ENCODE peak calls at places on chromosomes 16 and 17, in four cellular contexts. One of them, this sample, is unnamed.

GRCh38 chr17:31425646-31426045 is 34.2 kb downstream of the RAB11FIP4 start:
- DNase-seq in PC-9: no peak
- DNase-seq in left ventricle myocardium inferior: peak
- DNase-seq in effector memory CD4-positive, alpha-beta T cell: no peak
- DNase-seq in this sample: no peak

GRCh38 chr17:60134396-60135159 is 15.2 kb upstream of the CA4 start:
- DNase-seq in PC-9: no peak
- DNase-seq in left ventricle myocardium inferior: no peak
- DNase-seq in effector memory CD4-positive, alpha-beta T cell: no peak
- DNase-seq in this sample: peak

GRCh38 chr17:74383140-74383539 is 15.8 kb downstream of the GPR142 start:
- DNase-seq in PC-9: no peak
- DNase-seq in left ventricle myocardium inferior: no peak
- DNase-seq in effector memory CD4-positive, alpha-beta T cell: no peak
- DNase-seq in this sample: no peak

GRCh38 chr16:25258856-25259179 is 1.2 kb upstream of the ZKSCAN2 start:
- DNase-seq in PC-9: no peak
- DNase-seq in left ventricle myocardium inferior: no peak
- DNase-seq in effector memory CD4-positive, alpha-beta T cell: no peak
- DNase-seq in this sample: no peak

GRCh38 chr17:34859652-34860051 is 101.6 kb downstream of the CCT6B start:
- DNase-seq in PC-9: no peak
- DNase-seq in left ventricle myocardium inferior: no peak
- DNase-seq in effector memory CD4-positive, alpha-beta T cell: no peak
- DNase-seq in this sample: no peak

GRCh38 chr17:78559749-78560368 is 17.3 kb downstream of the DNAH17 start:
- DNase-seq in PC-9: no peak
- DNase-seq in left ventricle myocardium inferior: no peak
- DNase-seq in effector memory CD4-positive, alpha-beta T cell: no peak
- DNase-seq in this sample: no peak

GRCh38 chr16:13138528-13138927 is 237.1 kb downstream of the SHISA9 start:
- DNase-seq in PC-9: no peak
- DNase-seq in left ventricle myocardium inferior: no peak
- DNase-seq in effector memory CD4-positive, alpha-beta T cell: no peak
- DNase-seq in this sample: no peak

GRCh38 chr17:16980813-16981731 is 9.2 kb upstream of the TNFRSF13B start:
- DNase-seq in PC-9: no peak
- DNase-seq in left ventricle myocardium inferior: no peak
- DNase-seq in effector memory CD4-positive, alpha-beta T cell: no peak
- DNase-seq in this sample: no peak

GRCh38 chr16:15493416-15494181 is 59.2 kb downstream of the BMERB1 start:
- DNase-seq in PC-9: no peak
- DNase-seq in left ventricle myocardium inferior: no peak
- DNase-seq in effector memory CD4-positive, alpha-beta T cell: no peak
- DNase-seq in this sample: no peak

GRCh38 chr17:37650419-37651003 is 7.3 kb upstream of the DDX52 start:
- DNase-seq in PC-9: peak
- DNase-seq in left ventricle myocardium inferior: no peak
- DNase-seq in effector memory CD4-positive, alpha-beta T cell: no peak
- DNase-seq in this sample: peak

GRCh38 chr16:77898671-77899211 is 110.4 kb downstream of the VAT1L start:
- DNase-seq in PC-9: no peak
- DNase-seq in left ventricle myocardium inferior: no peak
- DNase-seq in effector memory CD4-positive, alpha-beta T cell: no peak
- DNase-seq in this sample: no peak

GRCh38 chr16:1823821-1824220 is 2.8 kb downstream of the HAGH start:
- DNase-seq in PC-9: no peak
- DNase-seq in left ventricle myocardium inferior: peak
- DNase-seq in effector memory CD4-positive, alpha-beta T cell: no peak
- DNase-seq in this sample: peak

GRCh38 chr17:74296548-74296936 is 22.5 kb downstream of the DNAI2 start:
- DNase-seq in PC-9: peak
- DNase-seq in left ventricle myocardium inferior: peak
- DNase-seq in effector memory CD4-positive, alpha-beta T cell: peak
- DNase-seq in this sample: peak

GRCh38 chr17:46943218-46943510 is 20.2 kb downstream of the GOSR2 start:
- DNase-seq in PC-9: no peak
- DNase-seq in left ventricle myocardium inferior: no peak
- DNase-seq in effector memory CD4-positive, alpha-beta T cell: no peak
- DNase-seq in this sample: no peak

GRCh38 chr16:53156516-53156915 is 101.7 kb downstream of the CHD9 start:
- DNase-seq in PC-9: no peak
- DNase-seq in left ventricle myocardium inferior: no peak
- DNase-seq in effector memory CD4-positive, alpha-beta T cell: no peak
- DNase-seq in this sample: no peak

GRCh38 chr17:51103451-51103850 is 17.2 kb downstream of the SPAG9 start:
- DNase-seq in PC-9: no peak
- DNase-seq in left ventricle myocardium inferior: no peak
- DNase-seq in effector memory CD4-positive, alpha-beta T cell: no peak
- DNase-seq in this sample: no peak

GRCh38 chr17:74457146-74457819 is 9.2 kb upstream of the CD300A start:
- DNase-seq in PC-9: no peak
- DNase-seq in left ventricle myocardium inferior: peak
- DNase-seq in effector memory CD4-positive, alpha-beta T cell: peak
- DNase-seq in this sample: peak

GRCh38 chr17:49528966-49529365 is 33.9 kb downstream of the NGFR start:
- DNase-seq in PC-9: no peak
- DNase-seq in left ventricle myocardium inferior: no peak
- DNase-seq in effector memory CD4-positive, alpha-beta T cell: no peak
- DNase-seq in this sample: no peak

GRCh38 chr16:10114411-10114810 is 67.8 kb downstream of the GRIN2A start:
- DNase-seq in PC-9: peak
- DNase-seq in left ventricle myocardium inferior: no peak
- DNase-seq in effector memory CD4-positive, alpha-beta T cell: no peak
- DNase-seq in this sample: no peak

GRCh38 chr16:46894011-46894672 is 10.0 kb downstream of the GPT2 start:
- DNase-seq in PC-9: no peak
- DNase-seq in left ventricle myocardium inferior: peak
- DNase-seq in effector memory CD4-positive, alpha-beta T cell: no peak
- DNase-seq in this sample: peak

GRCh38 chr17:44005865-44006580 is 1.6 kb downstream of the NAGS start:
- DNase-seq in PC-9: no peak
- DNase-seq in left ventricle myocardium inferior: no peak
- DNase-seq in effector memory CD4-positive, alpha-beta T cell: no peak
- DNase-seq in this sample: peak

GRCh38 chr17:47800686-47801085 is 20.9 kb downstream of the OSBPL7 start:
- DNase-seq in PC-9: no peak
- DNase-seq in left ventricle myocardium inferior: no peak
- DNase-seq in effector memory CD4-positive, alpha-beta T cell: no peak
- DNase-seq in this sample: no peak

GRCh38 chr16:68902376-68903345 is 59.3 kb downstream of the TANGO6 start:
- DNase-seq in PC-9: peak
- DNase-seq in left ventricle myocardium inferior: no peak
- DNase-seq in effector memory CD4-positive, alpha-beta T cell: no peak
- DNase-seq in this sample: peak

GRCh38 chr17:4329838-4330237 is 36.6 kb downstream of the UBE2G1 start:
- DNase-seq in PC-9: peak
- DNase-seq in left ventricle myocardium inferior: no peak
- DNase-seq in effector memory CD4-positive, alpha-beta T cell: no peak
- DNase-seq in this sample: no peak

GRCh38 chr16:54171855-54172537 is 114.6 kb downstream of the IRX3 start:
- DNase-seq in PC-9: peak
- DNase-seq in left ventricle myocardium inferior: no peak
- DNase-seq in effector memory CD4-positive, alpha-beta T cell: no peak
- DNase-seq in this sample: no peak

GRCh38 chr17:27336217-27336616 is 42.3 kb downstream of the WSB1 start:
- DNase-seq in PC-9: no peak
- DNase-seq in left ventricle myocardium inferior: no peak
- DNase-seq in effector memory CD4-positive, alpha-beta T cell: no peak
- DNase-seq in this sample: no peak

GRCh38 chr17:58269557-58270291 is 11.0 kb downstream of the MPO start:
- DNase-seq in PC-9: no peak
- DNase-seq in left ventricle myocardium inferior: no peak
- DNase-seq in effector memory CD4-positive, alpha-beta T cell: no peak
- DNase-seq in this sample: no peak

GRCh38 chr16:88310796-88311605 is 71.8 kb upstream of the ZNF469 start:
- DNase-seq in PC-9: no peak
- DNase-seq in left ventricle myocardium inferior: no peak
- DNase-seq in effector memory CD4-positive, alpha-beta T cell: no peak
- DNase-seq in this sample: no peak

GRCh38 chr17:34166394-34166793 is 88.7 kb upstream of the CCL2 start:
- DNase-seq in PC-9: no peak
- DNase-seq in left ventricle myocardium inferior: no peak
- DNase-seq in effector memory CD4-positive, alpha-beta T cell: no peak
- DNase-seq in this sample: no peak

GRCh38 chr16:20905576-20905975 is 5.0 kb downstream of the LYRM1 start:
- DNase-seq in PC-9: no peak
- DNase-seq in left ventricle myocardium inferior: no peak
- DNase-seq in effector memory CD4-positive, alpha-beta T cell: no peak
- DNase-seq in this sample: no peak

GRCh38 chr16:20903889-20904506 is 3.4 kb downstream of the LYRM1 start:
- DNase-seq in PC-9: no peak
- DNase-seq in left ventricle myocardium inferior: no peak
- DNase-seq in effector memory CD4-positive, alpha-beta T cell: no peak
- DNase-seq in this sample: no peak

GRCh38 chr16:20906225-20906870 is 5.8 kb downstream of the LYRM1 start:
- DNase-seq in PC-9: peak
- DNase-seq in left ventricle myocardium inferior: no peak
- DNase-seq in effector memory CD4-positive, alpha-beta T cell: no peak
- DNase-seq in this sample: no peak

GRCh38 chr16:20903116-20903888 is 2.7 kb downstream of the LYRM1 start:
- DNase-seq in PC-9: no peak
- DNase-seq in left ventricle myocardium inferior: no peak
- DNase-seq in effector memory CD4-positive, alpha-beta T cell: no peak
- DNase-seq in this sample: no peak

DNA sequence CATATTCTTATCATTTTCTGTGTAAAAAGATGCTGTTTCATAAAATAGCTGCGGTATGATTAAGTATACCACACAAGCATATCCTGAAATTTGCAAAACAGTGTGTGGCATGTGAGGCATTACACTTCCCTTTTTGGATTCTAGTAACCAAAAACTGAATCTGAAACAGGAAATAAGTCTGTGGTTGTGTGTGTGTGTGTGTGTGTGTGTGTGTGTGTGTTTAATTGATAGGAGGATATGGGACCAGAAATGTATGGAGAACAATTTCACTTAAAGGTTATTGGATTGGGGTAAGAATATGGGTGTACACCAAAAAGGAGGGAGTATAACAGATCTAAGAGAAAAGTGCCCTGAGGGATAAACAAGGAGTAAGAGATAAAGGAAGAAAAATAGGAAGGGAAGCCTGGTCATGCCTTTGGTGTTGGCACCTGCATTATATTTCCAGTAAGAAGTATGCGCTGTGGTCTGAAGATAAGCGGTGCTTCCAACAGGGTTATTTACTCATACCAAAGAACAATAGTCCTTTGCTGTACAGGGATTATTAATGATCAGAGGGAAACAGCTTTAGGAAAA is 4.0 kb downstream of the LYRM1 start:
- DNase-seq in PC-9: peak
- DNase-seq in left ventricle myocardium inferior: no peak
- DNase-seq in effector memory CD4-positive, alpha-beta T cell: peak
- DNase-seq in this sample: no peak
- H3K27ac ChIP-seq in PC-9: peak
- H3K27ac ChIP-seq in left ventricle myocardium inferior: peak
- H3K27ac ChIP-seq in effector memory CD4-positive, alpha-beta T cell: peak
- H3K27ac ChIP-seq in this sample: peak

DNA sequence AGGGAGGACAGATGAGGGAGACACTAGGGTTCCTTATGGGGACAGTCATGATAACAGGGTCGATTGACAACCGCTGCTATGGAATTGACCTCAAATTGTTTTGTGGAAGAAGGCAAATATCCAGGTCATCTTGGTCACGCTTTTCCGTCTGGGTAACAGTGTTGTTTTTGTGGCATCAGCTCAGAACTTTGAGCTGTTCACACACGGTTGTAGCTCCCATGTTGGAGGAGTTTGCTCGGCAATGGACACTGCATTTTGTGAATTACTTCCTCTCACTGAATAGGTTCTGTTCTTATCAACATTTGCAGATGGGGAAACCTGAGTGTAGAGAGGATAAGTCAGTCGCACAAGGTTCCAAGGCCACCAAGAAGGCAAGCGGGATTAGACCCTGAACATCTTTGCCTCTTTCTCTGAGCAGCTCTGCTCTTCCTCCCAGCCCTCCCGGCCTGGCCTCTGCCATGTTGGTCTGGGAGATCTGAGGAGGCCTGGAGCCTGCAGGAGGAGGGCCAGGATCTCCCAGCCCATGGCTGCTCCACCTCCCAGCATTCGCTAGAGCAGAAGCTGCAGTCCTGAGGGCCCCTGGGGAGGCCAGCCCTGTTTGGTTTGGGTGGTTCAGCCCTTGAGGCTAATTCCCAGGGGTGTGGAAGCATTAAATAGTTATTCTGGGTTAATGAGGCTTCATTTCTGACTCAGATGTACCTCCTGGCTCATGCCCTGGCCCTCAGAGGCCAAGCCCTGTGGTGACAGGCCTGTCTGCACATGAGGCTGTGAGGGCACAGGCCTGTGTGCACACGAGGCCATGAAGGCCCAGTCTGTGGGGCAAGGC is 154.2 kb upstream of the PLCG2 start:
- DNase-seq in PC-9: peak
- DNase-seq in left ventricle myocardium inferior: no peak
- DNase-seq in effector memory CD4-positive, alpha-beta T cell: no peak
- DNase-seq in this sample: no peak
- H3K27ac ChIP-seq in PC-9: peak
- H3K27ac ChIP-seq in left ventricle myocardium inferior: no peak
- H3K27ac ChIP-seq in effector memory CD4-positive, alpha-beta T cell: no peak
- H3K27ac ChIP-seq in this sample: no peak

DNA sequence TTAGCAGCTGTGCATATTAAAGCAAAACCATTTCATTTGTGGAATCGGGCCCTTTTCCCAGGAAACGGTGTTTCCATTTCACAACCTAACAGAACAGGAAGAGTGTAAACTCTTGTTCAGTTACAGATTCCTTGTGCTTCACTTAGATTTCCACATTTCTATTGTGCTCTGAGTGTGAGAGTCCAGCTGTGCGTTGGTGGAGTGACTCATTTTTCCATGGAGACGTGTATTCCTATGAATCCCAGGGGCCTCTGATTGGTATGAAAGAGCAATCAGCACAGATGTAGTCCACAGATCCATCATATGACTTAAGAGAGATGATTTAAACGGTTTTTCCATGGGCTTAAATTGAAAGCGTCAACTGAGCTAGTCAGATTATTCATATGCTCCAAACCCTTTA is 13.3 kb upstream of the CAVIN1 start:
- DNase-seq in PC-9: no peak
- DNase-seq in left ventricle myocardium inferior: no peak
- DNase-seq in effector memory CD4-positive, alpha-beta T cell: no peak
- DNase-seq in this sample: no peak
- H3K27ac ChIP-seq in PC-9: no peak
- H3K27ac ChIP-seq in left ventricle myocardium inferior: peak
- H3K27ac ChIP-seq in effector memory CD4-positive, alpha-beta T cell: no peak
- H3K27ac ChIP-seq in this sample: peak

GRCh38 chr17:42394838-42395237 is 6.6 kb upstream of the STAT3 start:
- DNase-seq in PC-9: no peak
- DNase-seq in left ventricle myocardium inferior: no peak
- DNase-seq in effector memory CD4-positive, alpha-beta T cell: no peak
- DNase-seq in this sample: no peak

GRCh38 chr17:42402121-42402516 is 13.9 kb upstream of the STAT3 start:
- DNase-seq in PC-9: peak
- DNase-seq in left ventricle myocardium inferior: no peak
- DNase-seq in effector memory CD4-positive, alpha-beta T cell: no peak
- DNase-seq in this sample: no peak

GRCh38 chr17:42403150-42403549 is 14.9 kb upstream of the STAT3 start:
- DNase-seq in PC-9: no peak
- DNase-seq in left ventricle myocardium inferior: no peak
- DNase-seq in effector memory CD4-positive, alpha-beta T cell: no peak
- DNase-seq in this sample: no peak

GRCh38 chr17:42399948-42400843 is 12.0 kb upstream of the STAT3 start:
- DNase-seq in PC-9: no peak
- DNase-seq in left ventricle myocardium inferior: no peak
- DNase-seq in effector memory CD4-positive, alpha-beta T cell: no peak
- DNase-seq in this sample: no peak

GRCh38 chr17:42399121-42399520 is 10.9 kb upstream of the STAT3 start:
- DNase-seq in PC-9: no peak
- DNase-seq in left ventricle myocardium inferior: no peak
- DNase-seq in effector memory CD4-positive, alpha-beta T cell: no peak
- DNase-seq in this sample: no peak
- H3K27ac ChIP-seq in PC-9: peak
- H3K27ac ChIP-seq in left ventricle myocardium inferior: peak
- H3K27ac ChIP-seq in effector memory CD4-positive, alpha-beta T cell: no peak
- H3K27ac ChIP-seq in this sample: no peak